ENCODE peak calls at places on chromosomes 3 and 15, in four cellular contexts. E is left ventricle myocardium inferior, F is NCI-H446 treated with DMSO at 0.1 percent for 48 hours, B is thoracic aorta. O is an unnamed sample.

GRCh38 chr15:101070502-101071273 is 151.5 kb downstream of the LRRK1 start:
- DNase-seq in E (no peak), B (no peak), F (no peak), O (peak; percentile 66)

GRCh38 chr3:48952510-48953118 is 34.0 kb downstream of the ARIH2 start:
- DNase-seq in F (no peak), E (no peak), B (no peak), O (peak; percentile 26)

GRCh38 chr3:42746455-42747450 is 26.3 kb downstream of the CCDC13 start:
- DNase-seq in F (peak; percentile 67), E (no peak), B (no peak), O (no peak)

GRCh38 chr3:18396428-18396827 is 28.7 kb downstream of the SATB1 start:
- DNase-seq in B (no peak), E (no peak), F (no peak), O (no peak)

GRCh38 chr3:71495708-71496472 is 87.6 kb downstream of the FOXP1 start:
- DNase-seq in F (no peak), E (no peak), B (no peak), O (no peak)

GRCh38 chr15:96230557-96231181 is 99.8 kb upstream of the NR2F2 start:
- DNase-seq in F (no peak), E (no peak), B (no peak), O (no peak)

GRCh38 chr3:23671901-23672589 is 133.7 kb upstream of the UBE2E1 start:
- DNase-seq in F (no peak), B (no peak), E (no peak), O (peak; percentile 36)

GRCh38 chr15:75532413-75533250 is 46.5 kb downstream of the PTPN9 start:
- DNase-seq in B (peak; percentile 7), F (no peak), E (peak; percentile 57), O (peak; percentile 58)

GRCh38 chr3:141969711-141970110 is 93.3 kb downstream of the ATP1B3 start:
- DNase-seq in B (no peak), F (no peak), E (no peak), O (no peak)

GRCh38 chr15:74821091-74821789 is 5.2 kb upstream of the CPLX3 start:
- DNase-seq in E (no peak), B (no peak), F (peak; percentile 55), O (no peak)

GRCh38 chr15:74400313-74400850 is 32.9 kb upstream of the CYP11A1 start:
- DNase-seq in F (no peak), B (no peak), E (no peak), O (no peak)

GRCh38 chr3:149971403-149972075 is 844 bp upstream of the PFN2 start:
- DNase-seq in F (peak; percentile 86), E (peak; percentile 57), B (peak; percentile 20), O (peak; percentile 65)

GRCh38 chr3:58009026-58009748 is 965 bp downstream of the FLNB start:
- DNase-seq in F (no peak), B (no peak), E (peak; percentile 20), O (peak; percentile 33)

GRCh38 chr3:109178701-109179100 is 42.2 kb downstream of the C3orf85 start:
- DNase-seq in F (no peak), E (no peak), B (no peak), O (no peak)

GRCh38 chr3:47857151-47857550 is 54.2 kb downstream of the DHX30 start:
- DNase-seq in F (no peak), E (no peak), B (no peak), O (no peak)

GRCh38 chr3:71684752-71685151 is 40.5 kb downstream of the EIF4E3 start:
- DNase-seq in B (no peak), F (no peak), E (no peak), O (no peak)

GRCh38 chr15:41620536-41621199 is 39.5 kb upstream of the MGA start:
- DNase-seq in E (no peak), B (no peak), F (no peak), O (no peak)

GRCh38 chr3:58566398-58567250 is 10.6 kb downstream of the FAM107A start:
- DNase-seq in F (no peak), E (no peak), B (no peak), O (no peak)

GRCh38 chr15:92670625-92671024 is 15.1 kb upstream of the FAM174B start:
- DNase-seq in B (no peak), F (no peak), E (no peak), O (no peak)